ENCODE peak calls at places on chromosomes 7 and 10, in six cellular contexts. One of them, this sample, is unnamed.

GRCh38 chr10:21417172-21417712 is 108.2 kb downstream of the SKIDA1 start:
- DNase-seq in K562: no peak
- DNase-seq in vagina: no peak
- DNase-seq in heart left ventricle: no peak
- DNase-seq in GM12878: no peak
- DNase-seq in IMR-90: no peak
- DNase-seq in this sample: no peak

GRCh38 chr7:159048656-159049055 is 96.0 kb downstream of the VIPR2 start:
- DNase-seq in K562: no peak
- DNase-seq in vagina: no peak
- DNase-seq in heart left ventricle: no peak
- DNase-seq in GM12878: no peak
- DNase-seq in IMR-90: no peak
- DNase-seq in this sample: no peak

GRCh38 chr7:106591146-106591545 is 69.8 kb downstream of the CCDC71L start:
- DNase-seq in K562: no peak
- DNase-seq in vagina: no peak
- DNase-seq in heart left ventricle: no peak
- DNase-seq in GM12878: no peak
- DNase-seq in IMR-90: no peak
- DNase-seq in this sample: no peak

GRCh38 chr10:24384954-24385353 is 176.0 kb downstream of the KIAA1217 start:
- DNase-seq in K562: no peak
- DNase-seq in vagina: no peak
- DNase-seq in heart left ventricle: no peak
- DNase-seq in GM12878: no peak
- DNase-seq in IMR-90: no peak
- DNase-seq in this sample: peak; percentile 11

GRCh38 chr10:105068497-105068896 is 427.4 kb downstream of the SORCS3 start:
- DNase-seq in K562: no peak
- DNase-seq in vagina: no peak
- DNase-seq in heart left ventricle: no peak
- DNase-seq in GM12878: no peak
- DNase-seq in IMR-90: no peak
- DNase-seq in this sample: no peak

GRCh38 chr7:16419859-16420258 is 1.5 kb downstream of the CRPPA start:
- DNase-seq in K562: no peak
- DNase-seq in vagina: no peak
- DNase-seq in heart left ventricle: no peak
- DNase-seq in GM12878: no peak
- DNase-seq in IMR-90: no peak
- DNase-seq in this sample: no peak

GRCh38 chr7:81051811-81052413 is 133.1 kb upstream of the SEMA3C start:
- DNase-seq in K562: no peak
- DNase-seq in vagina: no peak
- DNase-seq in heart left ventricle: no peak
- DNase-seq in GM12878: no peak
- DNase-seq in IMR-90: no peak
- DNase-seq in this sample: no peak

GRCh38 chr7:118060692-118061091 is 123.3 kb upstream of the LSM8 start:
- DNase-seq in K562: no peak
- DNase-seq in vagina: no peak
- DNase-seq in heart left ventricle: no peak
- DNase-seq in GM12878: no peak
- DNase-seq in IMR-90: no peak
- DNase-seq in this sample: no peak

GRCh38 chr10:100507357-100507732 is 12.3 kb downstream of the SEC31B start:
- DNase-seq in K562: no peak
- DNase-seq in vagina: no peak
- DNase-seq in heart left ventricle: no peak
- DNase-seq in GM12878: no peak
- DNase-seq in IMR-90: no peak
- DNase-seq in this sample: no peak

GRCh38 chr7:33107136-33108066 is 1.8 kb downstream of the RP9 start:
- DNase-seq in K562: no peak
- DNase-seq in vagina: no peak
- DNase-seq in heart left ventricle: no peak
- DNase-seq in GM12878: no peak
- DNase-seq in IMR-90: peak; percentile 67
- DNase-seq in this sample: peak; percentile 61

GRCh38 chr7:101680406-101681145 is 51.5 kb upstream of the MYL10 start:
- DNase-seq in K562: no peak
- DNase-seq in vagina: no peak
- DNase-seq in heart left ventricle: no peak
- DNase-seq in GM12878: no peak
- DNase-seq in IMR-90: no peak
- DNase-seq in this sample: no peak

GRCh38 chr7:151080091-151080521 is 503 bp downstream of the FASTK start:
- DNase-seq in K562: peak; percentile 63
- DNase-seq in vagina: no peak
- DNase-seq in heart left ventricle: peak; percentile 25
- DNase-seq in GM12878: no peak
- DNase-seq in IMR-90: no peak
- DNase-seq in this sample: peak; percentile 27

GRCh38 chr7:41996381-41997035 is 240.5 kb downstream of the GLI3 start:
- DNase-seq in K562: no peak
- DNase-seq in vagina: no peak
- DNase-seq in heart left ventricle: no peak
- DNase-seq in GM12878: no peak
- DNase-seq in IMR-90: peak; percentile 86
- DNase-seq in this sample: no peak

GRCh38 chr10:34236927-34237326 is 578.2 kb downstream of the PARD3 start:
- DNase-seq in K562: no peak
- DNase-seq in vagina: no peak
- DNase-seq in heart left ventricle: no peak
- DNase-seq in GM12878: no peak
- DNase-seq in IMR-90: peak; percentile 69
- DNase-seq in this sample: no peak

GRCh38 chr7:33762903-33763295 is 142.4 kb upstream of the BMPER start:
- DNase-seq in K562: no peak
- DNase-seq in vagina: no peak
- DNase-seq in heart left ventricle: no peak
- DNase-seq in GM12878: no peak
- DNase-seq in IMR-90: no peak
- DNase-seq in this sample: no peak

GRCh38 chr10:34018129-34018528 is 683.7 kb upstream of the NRP1 start:
- DNase-seq in K562: no peak
- DNase-seq in vagina: no peak
- DNase-seq in heart left ventricle: no peak
- DNase-seq in GM12878: no peak
- DNase-seq in IMR-90: peak; percentile 26
- DNase-seq in this sample: no peak

GRCh38 chr10:52443419-52444388 is 129.6 kb downstream of the DKK1 start:
- DNase-seq in K562: no peak
- DNase-seq in vagina: no peak
- DNase-seq in heart left ventricle: no peak
- DNase-seq in GM12878: no peak
- DNase-seq in IMR-90: peak; percentile 87
- DNase-seq in this sample: no peak

GRCh38 chr10:30383366-30383765 is 34.3 kb upstream of the MTPAP start:
- DNase-seq in K562: no peak
- DNase-seq in vagina: no peak
- DNase-seq in heart left ventricle: no peak
- DNase-seq in GM12878: no peak
- DNase-seq in IMR-90: peak; percentile 17
- DNase-seq in this sample: no peak

GRCh38 chr10:78966844-78967488 is 101.8 kb upstream of the ZMIZ1 start:
- DNase-seq in K562: no peak
- DNase-seq in vagina: no peak
- DNase-seq in heart left ventricle: no peak
- DNase-seq in GM12878: no peak
- DNase-seq in IMR-90: no peak
- DNase-seq in this sample: no peak

GRCh38 chr7:218896-219580 is 26.7 kb downstream of the FAM20C start:
- DNase-seq in K562: no peak
- DNase-seq in vagina: no peak
- DNase-seq in heart left ventricle: no peak
- DNase-seq in GM12878: no peak
- DNase-seq in IMR-90: no peak
- DNase-seq in this sample: no peak

GRCh38 chr10:123154943-123155505 is 822 bp downstream of the BUB3 start:
- DNase-seq in K562: no peak
- DNase-seq in vagina: no peak
- DNase-seq in heart left ventricle: no peak
- DNase-seq in GM12878: no peak
- DNase-seq in IMR-90: peak; percentile 40
- DNase-seq in this sample: peak; percentile 58

GRCh38 chr7:1897076-1897860 is 227.2 kb downstream of the ELFN1 start:
- DNase-seq in K562: no peak
- DNase-seq in vagina: no peak
- DNase-seq in heart left ventricle: no peak
- DNase-seq in GM12878: no peak
- DNase-seq in IMR-90: peak; percentile 34
- DNase-seq in this sample: no peak

GRCh38 chr10:77716943-77717735 is 79.5 kb upstream of the KCNMA1 start:
- DNase-seq in K562: no peak
- DNase-seq in vagina: no peak
- DNase-seq in heart left ventricle: no peak
- DNase-seq in GM12878: no peak
- DNase-seq in IMR-90: peak; percentile 46
- DNase-seq in this sample: no peak

GRCh38 chr7:23254051-23254681 is 7.6 kb downstream of the GPNMB start:
- DNase-seq in K562: no peak
- DNase-seq in vagina: no peak
- DNase-seq in heart left ventricle: no peak
- DNase-seq in GM12878: no peak
- DNase-seq in IMR-90: no peak
- DNase-seq in this sample: no peak

GRCh38 chr10:79245539-79246208 is 101.6 kb upstream of the PPIF start:
- DNase-seq in K562: no peak
- DNase-seq in vagina: no peak
- DNase-seq in heart left ventricle: no peak
- DNase-seq in GM12878: no peak
- DNase-seq in IMR-90: no peak
- DNase-seq in this sample: no peak

DNA sequence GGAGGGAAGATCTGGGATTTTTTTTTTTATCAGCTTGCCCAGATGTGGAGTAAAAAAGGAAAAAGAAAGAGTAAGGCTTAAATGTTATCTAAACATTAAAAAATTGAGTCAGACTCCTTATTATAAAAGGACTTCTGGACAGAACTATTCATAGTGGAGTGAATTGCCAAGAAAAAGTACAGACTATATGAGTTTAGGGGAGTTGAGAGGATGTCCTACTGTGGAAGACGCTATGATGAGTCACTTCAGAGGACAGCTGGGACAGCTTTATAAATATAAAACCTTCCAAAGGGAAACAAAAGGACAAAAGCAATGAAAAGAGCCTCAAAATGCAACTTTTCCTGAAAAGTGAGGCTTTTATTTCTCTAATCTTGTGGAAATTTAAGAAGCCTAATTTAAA is 73.0 kb downstream of the TFPI2 start:
- DNase-seq in K562: no peak
- DNase-seq in vagina: no peak
- DNase-seq in heart left ventricle: no peak
- DNase-seq in GM12878: no peak
- DNase-seq in IMR-90: no peak
- DNase-seq in this sample: no peak
- H3K27ac ChIP-seq in K562: no peak overlapping the region
- H3K27ac ChIP-seq in vagina: no peak overlapping the region
- H3K27ac ChIP-seq in heart left ventricle: no peak overlapping the region
- H3K27ac ChIP-seq in GM12878: no peak overlapping the region
- H3K27ac ChIP-seq in IMR-90: no peak overlapping the region
- H3K27ac ChIP-seq in this sample: no peak overlapping the region

GRCh38 chr7:51031791-51032484 is 249.2 kb upstream of the GRB10 start:
- DNase-seq in K562: no peak
- DNase-seq in vagina: no peak
- DNase-seq in heart left ventricle: no peak
- DNase-seq in GM12878: no peak
- DNase-seq in IMR-90: no peak
- DNase-seq in this sample: no peak
- H3K4me1 ChIP-seq in K562: no peaks in the 10 kb centered on the region
- H3K4me1 ChIP-seq in vagina: no peaks in the 10 kb centered on the region
- H3K4me1 ChIP-seq in heart left ventricle: no peaks in the 10 kb centered on the region
- H3K4me1 ChIP-seq in GM12878: no peaks in the 10 kb centered on the region
- H3K4me1 ChIP-seq in IMR-90: peaks cover 28% of the 10 kb centered on the region
- H3K4me1 ChIP-seq in this sample: no peaks in the 10 kb centered on the region

DNA sequence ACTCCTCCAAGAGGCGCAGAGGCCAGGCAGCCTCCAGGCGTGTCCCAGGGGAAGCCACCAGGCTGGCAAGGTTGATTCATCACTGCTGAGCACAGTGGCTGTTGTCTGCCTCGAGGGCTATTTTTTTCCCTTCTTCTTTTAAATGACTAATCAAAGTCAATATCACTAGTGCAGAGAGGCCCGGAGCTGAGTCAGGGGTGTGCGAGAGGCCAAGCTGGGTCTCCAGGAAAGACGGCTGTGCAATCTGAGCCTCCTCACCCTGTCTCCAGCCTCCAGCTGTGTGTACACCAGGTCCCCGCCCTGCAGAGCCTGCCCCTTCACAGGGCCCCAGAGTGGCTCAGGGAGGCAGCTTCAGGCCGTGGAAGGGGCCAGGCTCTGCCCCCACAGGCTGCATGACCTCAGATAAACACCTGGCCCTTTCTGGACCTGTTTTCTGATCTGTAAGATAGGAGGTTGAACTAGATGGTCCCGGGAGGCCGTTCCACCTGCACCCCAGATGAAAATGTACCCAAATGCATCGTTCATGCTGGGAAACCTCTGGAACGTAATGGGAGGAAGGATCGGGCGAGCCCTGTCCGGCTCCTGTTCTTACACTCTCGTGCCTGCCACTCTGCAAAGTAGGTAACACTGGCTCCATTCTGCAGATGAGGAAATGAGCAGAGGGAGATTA is 3.7 kb downstream of the STX1A start:
- DNase-seq in K562: peak; percentile 87
- DNase-seq in vagina: no peak
- DNase-seq in heart left ventricle: no peak
- DNase-seq in GM12878: no peak
- DNase-seq in IMR-90: peak; percentile 98
- DNase-seq in this sample: no peak
- TF ChIP-seq POLR2A in K562: no peak
- TF ChIP-seq POLR2A in vagina: no peak
- TF ChIP-seq POLR2A in heart left ventricle: no peak
- TF ChIP-seq POLR2A in GM12878: no peak
- TF ChIP-seq POLR2A in IMR-90: peak; percentile 28
- TF ChIP-seq POLR2A in this sample: no peak

DNA sequence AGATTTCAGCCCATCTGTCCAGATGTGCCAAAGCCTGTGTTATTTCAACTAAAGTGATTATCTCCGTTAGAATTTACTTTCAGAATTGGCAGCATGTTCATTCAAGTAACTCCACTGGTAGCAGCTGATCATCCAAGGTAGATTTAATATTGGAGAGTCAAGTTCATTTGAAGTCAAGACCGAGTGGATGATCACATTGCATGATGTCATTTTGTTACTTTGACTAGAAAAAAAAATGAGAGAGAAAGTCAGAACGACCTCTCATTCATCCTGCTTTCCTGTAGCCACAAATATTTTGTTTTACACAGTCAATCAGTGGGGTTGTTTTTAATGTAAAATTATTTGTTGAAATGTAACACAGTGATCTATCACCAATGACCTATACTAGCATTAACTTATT is 196.7 kb upstream of the PHYHIPL start:
- DNase-seq in K562: no peak
- DNase-seq in vagina: no peak
- DNase-seq in heart left ventricle: no peak
- DNase-seq in GM12878: no peak
- DNase-seq in IMR-90: no peak
- DNase-seq in this sample: no peak
- H3K27ac ChIP-seq in K562: no peak overlapping the region
- H3K27ac ChIP-seq in vagina: peak overlapping the region; percentile 40
- H3K27ac ChIP-seq in heart left ventricle: no peak overlapping the region
- H3K27ac ChIP-seq in GM12878: no peak overlapping the region
- H3K27ac ChIP-seq in IMR-90: no peak overlapping the region
- H3K27ac ChIP-seq in this sample: no peak overlapping the region

This sample was measured in thyroid gland.